ENCODE peak calls at places on chromosomes 11 and 22, in five cellular contexts. R is HepG2, C is K562, Q is HCT116, W is H1. L is an unnamed sample.
A peak's percentile ranks its signal among the peaks of the same experiment; 100 is the strongest.

GRCh38 chr11:101096036-101096704 is 33.4 kb downstream of the PGR start:
- DNase-seq in R (no peak), C (no peak), Q (no peak), W (no peak), L (no peak)

GRCh38 chr11:61773826-61774225 is 18.6 kb downstream of the TMEM258 start:
- DNase-seq in R (no peak), C (no peak), Q (no peak), W (no peak), L (no peak)

GRCh38 chr11:74442601-74443000 is 24.7 kb downstream of the KCNE3 start:
- DNase-seq in R (no peak), C (no peak), Q (no peak), W (no peak), L (no peak)

GRCh38 chr11:134758342-134758931 is 346.4 kb upstream of the B3GAT1 start:
- DNase-seq in R (no peak), C (no peak), Q (no peak), W (no peak), L (no peak)

GRCh38 chr22:23235425-23235824 is 55.1 kb downstream of the BCR start:
- DNase-seq in R (no peak), C (peak; percentile 67), Q (no peak), W (no peak), L (no peak)

GRCh38 chr11:92225563-92226308 is 1.1 kb downstream of the FAT3 start:
- DNase-seq in R (no peak), C (no peak), Q (no peak), W (no peak), L (no peak)

GRCh38 chr22:49827853-49828598 is at the start of gene BRD1:
- DNase-seq in R (no peak), C (no peak), Q (no peak), W (no peak), L (no peak)

GRCh38 chr11:73980001-73980960 is 2.4 kb downstream of the UCP2 start:
- DNase-seq in R (peak; percentile 38), C (peak; percentile 39), Q (no peak), W (no peak), L (no peak)

GRCh38 chr11:75241906-75242644 is 1.5 kb downstream of the TPBGL start:
- DNase-seq in R (no peak), C (no peak), Q (no peak), W (no peak), L (no peak)

DNA sequence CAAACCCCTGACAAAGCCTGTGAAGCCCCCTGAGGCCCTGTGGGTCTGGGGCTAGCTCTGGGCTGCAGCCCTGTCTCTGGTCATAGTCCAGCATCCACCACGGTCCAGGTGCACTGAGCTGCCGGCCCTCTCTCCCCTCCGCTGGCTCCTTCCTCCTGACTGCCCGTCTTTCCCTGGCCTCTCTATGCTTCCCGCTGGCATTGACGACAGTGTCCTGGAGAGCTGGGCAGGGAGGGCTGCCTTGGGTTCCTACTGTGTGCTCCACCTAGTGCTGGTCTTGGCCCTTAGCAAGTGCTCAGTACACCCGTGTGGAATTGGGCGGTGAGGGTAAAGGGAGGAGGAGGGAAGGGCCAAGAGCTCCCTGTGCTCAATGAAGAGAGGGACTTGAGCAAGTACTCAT is 868 bp upstream of the MYEOV start:
- DNase-seq in R (no peak), C (no peak), Q (peak; percentile 44), W (peak; percentile 23), L (no peak)
- H3K4me1 ChIP-seq in R (peaks cover 42% of the 10 kb centered on the region), C (peaks cover 55% of the 10 kb centered on the region), Q (peaks cover 48% of the 10 kb centered on the region), W (no peaks in the 10 kb centered on the region), L (peaks cover 32% of the 10 kb centered on the region)

DNA sequence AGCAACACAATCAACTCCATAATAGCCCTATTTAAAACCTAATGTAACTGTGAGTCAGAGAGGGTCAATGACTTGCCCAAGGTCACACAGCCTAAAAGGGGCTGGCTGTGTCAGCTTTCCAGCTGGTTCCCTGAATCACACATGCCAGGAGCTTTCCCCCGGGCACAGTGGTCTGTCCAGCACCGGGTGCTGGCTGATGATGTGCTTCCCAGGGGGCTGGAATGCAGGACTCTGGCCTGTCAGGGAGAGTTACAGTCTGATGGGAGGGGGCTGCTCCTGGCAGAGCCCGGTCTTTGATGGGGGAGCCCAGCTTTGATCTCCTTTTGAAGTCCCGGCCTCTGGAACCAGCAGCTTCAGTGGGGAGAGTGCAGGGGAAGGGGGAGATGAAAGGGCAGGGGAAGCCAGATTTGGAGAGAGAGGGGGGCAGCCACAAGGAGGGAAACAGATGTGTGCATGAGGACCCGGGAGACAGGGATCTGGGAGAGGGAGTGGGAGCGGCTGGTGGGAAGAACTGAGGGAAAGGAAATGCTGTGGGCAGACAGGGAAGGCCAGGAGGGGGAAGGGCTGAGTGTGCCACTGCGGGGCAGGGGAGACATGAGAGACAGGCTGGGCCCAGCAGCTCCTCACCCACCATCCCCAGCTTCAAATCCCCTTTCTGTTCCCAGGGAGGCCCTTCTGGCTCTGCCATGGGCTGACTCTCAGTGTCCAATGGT is 102.6 kb downstream of the NECTIN1 start:
- DNase-seq in R (peak; percentile 70), C (no peak), Q (no peak), W (no peak), L (no peak)
- TF ChIP-seq SIN3A in R (no peak), C (no peak), Q (no peak), W (no peak), L (no peak)

GRCh38 chr11:83172551-83172950 is 15.6 kb downstream of the PCF11 start:
- DNase-seq in R (no peak), C (no peak), Q (no peak), W (no peak), L (no peak)
- H3K36me3 ChIP-seq in R (peaks cover 15% of the 10 kb centered on the region), C (peaks cover 94% of the 10 kb centered on the region), Q (peaks cover 52% of the 10 kb centered on the region), W (peaks cover 41% of the 10 kb centered on the region), L (peaks cover 53% of the 10 kb centered on the region)

GRCh38 chr11:6127881-6128280 is 20.4 kb downstream of the OR56B4 start:
- DNase-seq in R (no peak), C (no peak), Q (no peak), W (no peak), L (no peak)
- H3K4me1 ChIP-seq in R (no peaks in the 10 kb centered on the region), C (no peaks in the 10 kb centered on the region), Q (no peaks in the 10 kb centered on the region), W (no peaks in the 10 kb centered on the region), L (no peaks in the 10 kb centered on the region)

DNA sequence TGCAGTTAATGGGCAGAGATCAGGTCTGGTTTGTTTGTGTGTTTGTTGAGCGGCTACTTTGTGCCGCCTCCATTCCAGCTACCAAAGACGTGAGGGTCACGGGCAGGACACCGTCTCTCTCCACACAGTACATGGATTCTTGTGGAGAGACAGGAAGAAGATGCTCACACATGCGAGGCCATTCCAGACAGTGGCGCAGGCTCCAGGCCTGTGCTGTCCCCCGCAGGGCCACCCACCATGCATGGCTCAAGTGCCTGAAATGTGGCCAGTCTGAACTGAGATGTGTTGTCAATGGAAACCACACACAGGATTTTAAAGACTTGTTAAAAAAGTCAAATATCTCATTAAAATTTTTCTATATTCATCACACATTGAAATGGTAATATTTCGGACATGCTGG is 848.3 kb downstream of the TBC1D22A start:
- DNase-seq in R (no peak), C (peak; percentile 19), Q (no peak), W (no peak), L (no peak)
- TF ChIP-seq SIN3A in R (no peak), C (no peak), Q (no peak), W (no peak), L (no peak)

DNA sequence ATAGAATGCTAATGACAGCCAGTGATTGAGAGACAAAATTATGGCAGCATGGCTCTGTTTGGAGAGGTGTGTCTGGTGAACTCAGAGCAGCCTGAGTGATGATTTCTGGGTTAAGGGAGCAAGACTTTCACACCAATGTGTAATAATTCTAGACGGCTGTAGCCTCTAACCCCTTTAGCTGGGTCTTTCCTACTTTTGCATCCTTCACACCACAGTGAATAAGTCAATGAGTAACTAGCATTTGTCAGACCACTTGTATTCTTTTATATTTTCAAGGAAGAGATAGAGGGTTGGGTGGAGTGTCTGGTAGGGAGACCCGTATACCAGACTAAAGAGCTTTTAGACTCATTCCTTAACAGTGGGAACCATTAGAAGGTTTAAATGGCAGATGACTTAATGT is 50.4 kb downstream of the ATXN10 start:
- DNase-seq in R (no peak), C (no peak), Q (no peak), W (no peak), L (no peak)
- H3K36me3 ChIP-seq in R (peaks cover 6% of the 10 kb centered on the region), C (peaks cover 22% of the 10 kb centered on the region), Q (peaks cover 7% of the 10 kb centered on the region), W (peaks cover 9% of the 10 kb centered on the region), L (peaks cover 12% of the 10 kb centered on the region)

GRCh38 chr22:37484115-37485005 is 1.8 kb downstream of the MFNG start:
- DNase-seq in R (no peak), C (no peak), Q (no peak), W (no peak), L (no peak)

GRCh38 chr22:37483050-37483449 is 3.1 kb downstream of the MFNG start:
- DNase-seq in R (no peak), C (no peak), Q (no peak), W (no peak), L (no peak)

GRCh38 chr22:37485006-37485713 is 1.0 kb downstream of the MFNG start:
- DNase-seq in R (no peak), C (no peak), Q (no peak), W (no peak), L (no peak)

GRCh38 chr22:37482244-37482643 is 3.9 kb downstream of the MFNG start:
- DNase-seq in R (no peak), C (no peak), Q (no peak), W (no peak), L (no peak)

DNA sequence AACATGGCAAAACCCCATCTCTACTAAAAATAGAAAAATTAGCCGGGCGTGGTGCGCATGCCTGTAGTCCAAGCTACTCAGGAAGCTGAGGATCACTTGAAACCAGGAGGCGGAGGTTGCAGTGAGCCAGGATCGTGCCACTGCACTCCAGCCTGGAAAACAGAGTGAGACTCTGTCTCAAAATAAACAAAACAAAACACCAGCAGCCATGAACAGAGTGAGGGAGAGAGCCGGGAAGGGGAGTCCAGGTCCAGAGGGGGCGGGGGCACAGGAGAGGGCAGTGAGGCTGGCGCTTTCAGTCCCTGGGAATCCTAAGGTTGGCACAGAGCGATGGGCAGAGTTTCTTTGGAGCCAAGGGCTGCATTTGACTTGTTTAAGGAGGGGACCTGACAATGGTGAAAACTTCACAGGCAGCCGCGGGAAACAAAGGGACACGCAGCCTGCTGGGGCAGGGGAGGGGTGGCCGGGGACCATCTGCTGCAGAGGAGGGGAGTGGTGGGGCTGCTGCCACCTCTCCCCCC is 2.5 kb downstream of the MFNG start:
- DNase-seq in R (peak; percentile 11), C (no peak), Q (no peak), W (no peak), L (no peak)
- H3K4me1 ChIP-seq in R (peaks cover 88% of the 10 kb centered on the region), C (peaks cover 35% of the 10 kb centered on the region), Q (peaks cover 33% of the 10 kb centered on the region), W (no peaks in the 10 kb centered on the region), L (peaks cover 9% of the 10 kb centered on the region)

GRCh38 chr22:27011717-27012116 is 354.3 kb downstream of the MIAT start:
- DNase-seq in R (no peak), C (no peak), Q (no peak), W (no peak), L (no peak)

GRCh38 chr22:27011131-27011530 is 353.7 kb downstream of the MIAT start:
- DNase-seq in R (no peak), C (no peak), Q (no peak), W (no peak), L (no peak)

GRCh38 chr22:27004434-27004833 is 347.0 kb downstream of the MIAT start:
- DNase-seq in R (no peak), C (peak; percentile 21), Q (no peak), W (no peak), L (no peak)

GRCh38 chr22:27003301-27003700 is 345.9 kb downstream of the MIAT start:
- DNase-seq in R (no peak), C (no peak), Q (no peak), W (no peak), L (no peak)

GRCh38 chr22:27008454-27008853 is 351.1 kb downstream of the MIAT start:
- DNase-seq in R (no peak), C (no peak), Q (no peak), W (no peak), L (no peak)
- TF ChIP-seq SIN3A in R (no peak), C (no peak), Q (no peak), W (no peak), L (no peak)

L was measured in Panc1.